ENCODE peak calls at places on chromosomes 3 and 15, in five cellular contexts. U, W, N, B and I are unnamed samples.
A peak's percentile ranks its signal among the peaks of the same experiment; 100 is the strongest.

GRCh38 chr15:89885611-89886010 is 8.2 kb downstream of the AP3S2 start:
- DNase-seq in N (no peak), W (no peak), U (no peak), B (no peak), I (no peak)

GRCh38 chr3:114650808-114651207 is 357.0 kb downstream of the TIGIT start:
- DNase-seq in W (no peak), N (no peak), U (peak; percentile 73), B (no peak), I (no peak)

GRCh38 chr3:140497331-140497730 is 180.5 kb upstream of the TRIM42 start:
- DNase-seq in B (no peak), N (no peak), W (no peak), U (no peak), I (no peak)

GRCh38 chr3:109028753-109029152 is 75.1 kb upstream of the GUCA1C start:
- DNase-seq in W (no peak), U (no peak), N (no peak), B (no peak), I (no peak)

GRCh38 chr3:43155464-43156121 is 49.7 kb upstream of the POMGNT2 start:
- DNase-seq in B (no peak), U (peak; percentile 83), N (peak; percentile 34), W (peak; percentile 49), I (peak; percentile 61)

GRCh38 chr3:155303540-155303939 is 10.1 kb upstream of the STRIT1 start:
- DNase-seq in U (no peak), B (no peak), N (no peak), W (no peak), I (no peak)

GRCh38 chr3:120438971-120439370 is 11.8 kb downstream of the FSTL1 start:
- DNase-seq in W (peak; percentile 56), U (peak; percentile 93), B (peak; percentile 52), N (no peak), I (no peak)

GRCh38 chr15:90774731-90775521 is 57.8 kb downstream of the BLM start:
- DNase-seq in U (peak; percentile 89), W (no peak), N (no peak), B (no peak), I (no peak)

GRCh38 chr3:43181202-43181910 is 75.5 kb upstream of the POMGNT2 start:
- DNase-seq in N (no peak), W (peak; percentile 47), U (no peak), B (no peak), I (peak; percentile 36)

GRCh38 chr15:44882499-44882968 is 74.0 kb upstream of the TERB2 start:
- DNase-seq in U (no peak), N (no peak), W (no peak), B (no peak), I (no peak)

GRCh38 chr3:104032283-104032682 is 1334.4 kb upstream of the ALCAM start:
- DNase-seq in B (no peak), N (no peak), U (no peak), W (no peak), I (no peak)

GRCh38 chr3:184320099-184320445 is 5.7 kb downstream of the EIF4G1 start:
- DNase-seq in B (peak; percentile 97), N (peak; percentile 96), U (peak; percentile 97), W (peak; percentile 94), I (peak; percentile 94)

GRCh38 chr3:38548154-38548931 is 52.2 kb downstream of the EXOG start:
- DNase-seq in W (peak; percentile 2), N (no peak), B (no peak), U (no peak), I (no peak)

GRCh38 chr15:48893311-48893710 is 15.4 kb downstream of the EID1 start:
- DNase-seq in U (no peak), N (no peak), B (no peak), W (no peak), I (no peak)

GRCh38 chr3:127887321-127887720 is 27.7 kb upstream of the KBTBD12 start:
- DNase-seq in N (no peak), U (no peak), W (no peak), B (no peak), I (no peak)

GRCh38 chr3:196175116-196175625 is 36.0 kb downstream of the ZDHHC19 start:
- DNase-seq in W (no peak), B (no peak), N (no peak), U (no peak), I (no peak)

GRCh38 chr15:98530570-98530969 is 117.8 kb upstream of the IGF1R start:
- DNase-seq in U (no peak), N (no peak), B (no peak), W (no peak), I (no peak)

GRCh38 chr3:31934018-31934417 is 47.0 kb downstream of the OSBPL10 start:
- DNase-seq in B (no peak), W (no peak), U (no peak), N (no peak), I (no peak)

GRCh38 chr3:31936661-31937060 is 44.4 kb downstream of the OSBPL10 start:
- DNase-seq in B (no peak), W (no peak), U (peak; percentile 61), N (no peak), I (no peak)

GRCh38 chr3:31932990-31933389 is 48.1 kb downstream of the OSBPL10 start:
- DNase-seq in B (no peak), N (no peak), W (no peak), U (no peak), I (no peak)

GRCh38 chr3:31937225-31937624 is 43.8 kb downstream of the OSBPL10 start:
- DNase-seq in B (no peak), W (no peak), N (no peak), U (no peak), I (no peak)

GRCh38 chr3:31934866-31935265 is 46.2 kb downstream of the OSBPL10 start:
- DNase-seq in B (no peak), U (no peak), N (no peak), W (no peak), I (no peak)
- H3K4me1 ChIP-seq in B (no peaks in the 10 kb centered on the region), U (no peaks in the 10 kb centered on the region), N (peaks cover 5% of the 10 kb centered on the region), W (no peaks in the 10 kb centered on the region), I (no peaks in the 10 kb centered on the region)

DNA sequence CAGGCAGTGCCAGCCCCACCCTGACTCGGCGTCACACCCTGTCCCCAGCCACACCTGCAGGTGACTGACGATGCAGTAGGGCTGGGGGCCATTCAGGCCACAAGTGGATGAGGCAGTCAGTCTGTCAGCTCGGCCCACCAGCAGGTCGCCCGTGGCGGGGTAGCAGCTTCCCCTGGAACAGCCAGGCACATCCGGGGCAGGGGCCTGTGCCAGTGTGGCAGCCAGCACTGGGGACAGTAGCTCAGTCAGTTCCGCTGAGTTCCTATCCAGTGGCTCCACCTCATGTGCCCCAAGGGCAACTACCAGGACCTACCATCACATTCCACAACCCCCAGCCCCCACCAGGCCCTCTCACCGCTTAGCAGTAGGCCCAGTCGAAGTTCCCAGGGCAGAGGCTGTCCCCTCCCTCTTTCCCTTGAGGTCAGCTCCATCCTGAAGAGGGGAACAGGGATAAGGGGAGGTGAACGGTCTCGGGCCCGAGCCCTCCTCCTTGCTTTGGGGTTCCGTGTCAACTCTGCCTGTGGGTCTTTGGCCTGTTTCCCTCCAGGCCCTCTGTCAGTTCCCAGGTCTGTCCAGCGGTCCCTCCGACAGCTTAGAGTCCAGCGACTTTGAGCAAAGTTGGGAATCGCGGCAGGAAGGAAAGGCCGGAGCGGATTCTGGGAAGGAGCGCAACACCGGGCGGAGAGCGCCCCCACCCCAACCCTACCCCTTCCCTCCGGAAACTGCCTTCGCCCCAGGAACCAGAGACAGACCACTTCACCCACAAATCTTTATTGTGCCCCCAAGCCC is at the start of gene LAMB2:
- DNase-seq in N (peak; percentile 59), W (peak; percentile 79), B (peak; percentile 72), U (peak; percentile 74), I (no peak)
- TF ChIP-seq CTCF in N (no peak), W (no peak), B (no peak), U (no peak), I (no peak)

DNA sequence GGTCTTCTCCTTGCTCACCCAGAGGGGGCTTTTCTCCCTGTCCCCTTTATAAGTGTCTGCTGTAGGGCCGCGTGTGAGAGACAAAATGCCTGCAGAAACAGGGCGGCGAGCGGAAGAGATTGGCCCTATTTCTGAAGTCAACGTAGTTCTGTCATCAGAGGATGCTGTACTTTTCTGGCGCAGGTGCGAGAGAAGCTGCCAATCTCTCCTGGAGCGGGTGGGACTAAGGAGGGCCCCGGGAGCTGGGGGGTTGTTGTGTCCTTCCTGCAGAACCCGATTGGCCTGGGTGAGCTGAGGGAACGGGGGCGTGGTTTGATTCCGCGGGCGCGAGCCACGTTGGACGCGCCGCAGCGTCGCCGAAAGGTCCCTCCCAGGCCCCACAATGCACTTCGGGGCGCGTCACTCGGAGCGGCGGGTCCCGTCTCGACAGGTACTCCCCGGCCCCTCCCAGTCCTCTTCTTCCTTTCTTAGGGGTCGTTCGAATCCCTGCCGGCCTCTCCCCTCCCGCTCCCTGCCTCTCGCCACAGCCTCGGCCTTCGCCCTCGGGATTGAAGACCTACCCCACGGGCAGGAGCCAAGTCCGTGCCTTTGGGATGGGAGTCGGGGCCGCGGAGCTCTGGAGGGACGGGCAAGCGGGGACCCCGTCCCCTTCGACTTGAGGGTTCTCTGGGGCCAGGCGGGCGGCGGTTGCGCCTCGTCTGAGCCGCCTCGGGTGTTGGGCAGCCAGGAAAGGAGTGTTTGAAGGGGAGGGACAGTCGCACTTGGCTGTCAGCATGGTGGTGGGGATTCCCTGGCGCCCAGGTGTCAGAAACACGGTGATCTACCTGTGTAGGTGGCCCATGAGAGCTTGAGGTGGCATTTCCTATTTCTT is at the start of gene SEC22A:
- DNase-seq in B (peak; percentile 88), N (peak; percentile 80), W (peak; percentile 97), U (peak; percentile 89), I (peak; percentile 94)
- TF ChIP-seq POLR2A in B (peak; percentile 66), N (peak; percentile 74), W (peak; percentile 76), U (peak; percentile 81), I (peak; percentile 71)

DNA sequence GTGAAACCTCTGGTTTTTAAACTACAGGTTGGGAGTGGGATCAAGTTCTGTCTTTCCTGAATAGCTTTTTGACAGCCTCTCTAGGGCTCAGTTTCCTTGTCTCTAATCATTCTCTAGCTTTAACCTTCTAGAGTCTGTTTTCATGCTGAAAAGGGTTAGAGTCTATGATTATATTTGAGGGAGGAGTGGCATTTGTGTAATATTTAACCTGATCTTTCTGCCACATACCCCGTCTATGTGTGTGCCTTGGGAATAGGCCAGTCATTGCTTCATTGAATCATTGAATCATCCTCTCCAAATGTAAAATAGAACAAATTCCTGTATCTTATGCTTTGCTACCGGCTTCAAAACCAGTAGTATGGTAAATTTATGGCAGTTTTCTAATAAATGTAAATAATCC is 204.9 kb downstream of the KLHL25 start:
- DNase-seq in U (peak; percentile 79), B (no peak), N (no peak), W (no peak), I (no peak)
- H3K4me1 ChIP-seq in U (peaks cover 6% of the 10 kb centered on the region), B (peaks cover 5% of the 10 kb centered on the region), N (peaks cover 86% of the 10 kb centered on the region), W (peaks cover 44% of the 10 kb centered on the region), I (peaks cover under 1% of the 10 kb centered on the region)

GRCh38 chr3:134448664-134449063 is 37.1 kb downstream of the ANAPC13 start:
- DNase-seq in W (no peak), U (no peak), B (no peak), N (no peak), I (no peak)

GRCh38 chr3:134446800-134447199 is 39.0 kb downstream of the ANAPC13 start:
- DNase-seq in W (no peak), N (no peak), B (no peak), U (peak; percentile 68), I (no peak)

GRCh38 chr3:134449951-134450350 is 35.8 kb downstream of the ANAPC13 start:
- DNase-seq in W (no peak), N (no peak), B (no peak), U (no peak), I (no peak)

GRCh38 chr3:134447371-134447770 is 38.4 kb downstream of the ANAPC13 start:
- DNase-seq in W (no peak), U (no peak), B (no peak), N (no peak), I (no peak)

GRCh38 chr3:134449277-134449676 is 36.5 kb downstream of the ANAPC13 start:
- DNase-seq in U (peak; percentile 45), B (no peak), N (no peak), W (peak; percentile 39), I (no peak)
- TF ChIP-seq CTCF in U (peak; percentile 53), B (peak; percentile 53), N (no peak), W (no peak), I (no peak)

GRCh38 chr3:129606522-129607390 is at the start of gene PLXND1:
- DNase-seq in N (peak; percentile 47), W (peak; percentile 59), B (no peak), U (peak; percentile 39), I (peak; percentile 73)
- TF ChIP-seq POLR2A in N (peak; percentile 55), W (peak; percentile 62), B (no peak), U (no peak), I (peak; percentile 18)